ENCODE peak calls at places on chromosomes 2 and 18, in nine cellular contexts. W is renal cortical epithelial cell; M is activated CD4-positive, alpha-beta T cell treated with anti-CD3 and anti-CD28 coated beads for 4 hours; B is PC-9; L is H9; G is A549; N is WERI-Rb-1; Y is A172; Z is NCI-H510A treated with DMSO at 0.1 percent for 48 hours. D is an unnamed sample.

GRCh38 chr2:55096586-55096985 is 46.3 kb upstream of the RTN4 start:
- DNase-seq in W (no peak), M (no peak), B (no peak), L (no peak), G (no peak), N (no peak), Y (no peak), Z (no peak), D (no peak)

GRCh38 chr2:203650860-203651613 is 55.4 kb upstream of the CD28 start:
- DNase-seq in W (peak; percentile 66), M (no peak), B (no peak), L (no peak), G (peak; percentile 71), N (no peak), Y (peak; percentile 40), Z (peak; percentile 95), D (no peak)

GRCh38 chr2:31227711-31228125 is 6.2 kb upstream of the EHD3 start:
- DNase-seq in W (no peak), M (no peak), B (no peak), L (peak; percentile 12), G (no peak), N (no peak), Y (no peak), Z (no peak), D (no peak)

GRCh38 chr2:52414596-52414995 is 1353.0 kb upstream of the CHAC2 start:
- DNase-seq in W (no peak), M (no peak), B (no peak), L (no peak), G (no peak), N (no peak), Y (no peak), Z (no peak), D (no peak)

GRCh38 chr18:79405781-79406575 is 10.2 kb downstream of the NFATC1 start:
- DNase-seq in W (no peak), M (peak; percentile 81), B (no peak), L (no peak), G (no peak), N (no peak), Y (no peak), Z (no peak), D (peak; percentile 89)

GRCh38 chr2:31413025-31413424 is 1.5 kb downstream of the XDH start:
- DNase-seq in W (peak; percentile 81), M (no peak), B (peak; percentile 83), L (no peak), G (peak; percentile 44), N (no peak), Y (no peak), Z (no peak), D (no peak)

GRCh38 chr2:212451786-212452200 is 86.8 kb downstream of the ERBB4 start:
- DNase-seq in W (peak; percentile 92), M (no peak), B (no peak), L (no peak), G (peak; percentile 41), N (no peak), Y (peak; percentile 93), Z (no peak), D (no peak)

GRCh38 chr18:74249181-74249968 is 42.4 kb downstream of the CYB5A start:
- DNase-seq in W (peak; percentile 93), M (no peak), B (no peak), L (no peak), G (peak; percentile 82), N (no peak), Y (no peak), Z (no peak), D (no peak)

GRCh38 chr2:175396696-175397095 is 215.2 kb upstream of the ATP5MC3 start:
- DNase-seq in W (no peak), M (no peak), B (no peak), L (no peak), G (no peak), N (no peak), Y (no peak), Z (no peak), D (no peak)

GRCh38 chr2:239002960-239003932 is 155.4 kb downstream of the TWIST2 start:
- DNase-seq in W (no peak), M (no peak), B (no peak), L (no peak), G (no peak), N (no peak), Y (peak; percentile 22), Z (no peak), D (no peak)

GRCh38 chr2:174008720-174009119 is 43.5 kb upstream of the SP3 start:
- DNase-seq in W (no peak), M (no peak), B (no peak), L (no peak), G (no peak), N (no peak), Y (no peak), Z (no peak), D (no peak)

GRCh38 chr18:44036500-44036899 is 644.2 kb upstream of the SETBP1 start:
- DNase-seq in W (no peak), M (no peak), B (no peak), L (no peak), G (no peak), N (no peak), Y (no peak), Z (no peak), D (no peak)

GRCh38 chr2:47513981-47514520 is 111.1 kb downstream of the MSH2 start:
- DNase-seq in W (no peak), M (no peak), B (no peak), L (no peak), G (no peak), N (no peak), Y (no peak), Z (no peak), D (no peak)

GRCh38 chr2:201860541-201861154 is 54.3 kb downstream of the CDK15 start:
- DNase-seq in W (peak; percentile 74), M (peak; percentile 37), B (peak; percentile 57), L (peak; percentile 75), G (peak; percentile 71), N (peak; percentile 62), Y (peak; percentile 80), Z (peak; percentile 55), D (peak; percentile 3)

GRCh38 chr18:23237524-23238151 is 102.4 kb downstream of the CABLES1 start:
- DNase-seq in W (peak; percentile 51), M (peak; percentile 19), B (no peak), L (peak; percentile 86), G (no peak), N (no peak), Y (no peak), Z (no peak), D (no peak)